ENCODE peak calls at places on chromosomes 12 and 14, in eight cellular contexts. F is fibroblast of lung, U is cardiac muscle cell, Q is uterus, H is psoas muscle, L is small intestine, C is heart left ventricle, X is lung. K is an unnamed sample. For H3K9me3 and H3K4me1, the result is how much of the 10 kb centered on the place peaks cover.

GRCh38 chr14:104532191-104532555 is 47.4 kb upstream of the C14orf180 start:
- DNase-seq in F (no peak), U (no peak), Q (no peak), H (no peak), L (no peak), C (no peak), X (no peak), K (no peak)

GRCh38 chr14:94816113-94816512 is 46.2 kb upstream of the GSC start:
- DNase-seq in F (no peak), U (no peak), Q (no peak), H (no peak), L (no peak), C (no peak), X (no peak), K (no peak)

GRCh38 chr12:49017764-49018281 is 753 bp downstream of the PRKAG1 start:
- DNase-seq in F (peak), U (peak), Q (peak), H (peak), L (no peak), C (peak), X (no peak), K (peak)

GRCh38 chr12:40144023-40144422 is 38.1 kb upstream of the SLC2A13 start:
- DNase-seq in F (no peak), U (no peak), Q (no peak), H (no peak), L (no peak), C (no peak), X (no peak), K (no peak)

GRCh38 chr12:105738036-105738435 is 400.7 kb downstream of the NUAK1 start:
- DNase-seq in F (peak), U (no peak), Q (peak), H (no peak), L (no peak), C (peak), X (no peak), K (no peak)

GRCh38 chr12:50088577-50089335 is 3.6 kb downstream of the SMARCD1 start:
- DNase-seq in F (peak), U (peak), Q (peak), H (no peak), L (peak), C (no peak), X (peak), K (peak)

GRCh38 chr12:632102-632696 is 31.0 kb downstream of the NINJ2 start:
- DNase-seq in F (peak), U (peak), Q (no peak), H (no peak), L (no peak), C (no peak), X (peak), K (peak)

GRCh38 chr12:51128905-51129304 is 44.0 kb downstream of the TFCP2 start:
- DNase-seq in F (peak), U (no peak), Q (no peak), H (no peak), L (no peak), C (no peak), X (no peak), K (peak)

GRCh38 chr14:94717808-94718207 is 52.1 kb downstream of the GSC start:
- DNase-seq in F (no peak), U (no peak), Q (no peak), H (no peak), L (no peak), C (no peak), X (no peak), K (no peak)

GRCh38 chr14:104357689-104358527 is 219.5 kb downstream of the KIF26A start:
- DNase-seq in F (no peak), U (no peak), Q (no peak), H (peak), L (no peak), C (peak), X (no peak), K (no peak)

GRCh38 chr14:64566651-64567122 is 16.9 kb downstream of the PPP1R36 start:
- DNase-seq in F (no peak), U (peak), Q (no peak), H (no peak), L (no peak), C (no peak), X (no peak), K (no peak)

GRCh38 chr14:72945628-72946027 is 19.4 kb downstream of the DCAF4 start:
- DNase-seq in F (no peak), U (no peak), Q (no peak), H (no peak), L (no peak), C (no peak), X (no peak), K (no peak)

GRCh38 chr12:107801150-107801549 is 26.6 kb downstream of the ASCL4 start:
- DNase-seq in F (peak), U (no peak), Q (no peak), H (no peak), L (no peak), C (no peak), X (no peak), K (no peak)

GRCh38 chr14:89681086-89682018 is 264.3 kb upstream of the FOXN3 start:
- DNase-seq in F (no peak), U (no peak), Q (no peak), H (no peak), L (peak), C (no peak), X (no peak), K (no peak)

GRCh38 chr14:104724981-104725771 is 1.1 kb downstream of the ADSS1 start:
- DNase-seq in F (no peak), U (peak), Q (no peak), H (peak), L (no peak), C (peak), X (no peak), K (peak)

GRCh38 chr12:5003025-5003666 is 40.5 kb upstream of the KCNA5 start:
- DNase-seq in F (peak), U (peak), Q (no peak), H (peak), L (peak), C (peak), X (peak), K (peak)

GRCh38 chr14:21940887-21941855 is 267.6 kb upstream of the OR4E1 start:
- DNase-seq in F (no peak), U (peak), Q (no peak), H (no peak), L (no peak), C (no peak), X (no peak), K (peak)

GRCh38 chr12:116599285-116600122 is 40.3 kb downstream of the MAP1LC3B2 start:
- DNase-seq in F (peak), U (peak), Q (peak), H (peak), L (peak), C (peak), X (peak), K (peak)

GRCh38 chr12:45231515-45232145 is 15.7 kb downstream of the ANO6 start:
- DNase-seq in F (peak), U (no peak), Q (no peak), H (no peak), L (no peak), C (no peak), X (no peak), K (no peak)

GRCh38 chr14:25869854-25870253 is 728.0 kb downstream of the NOVA1 start:
- DNase-seq in F (no peak), U (no peak), Q (no peak), H (no peak), L (no peak), C (no peak), X (no peak), K (no peak)
- H3K9me3 ChIP-seq in F (under half), U (under half), Q (under half), H (under half), L (under half), C (under half), X (under half), K (under half)

GRCh38 chr14:32925439-32925838 is 13.2 kb upstream of the NPAS3 start:
- DNase-seq in F (no peak), U (peak), Q (no peak), H (no peak), L (no peak), C (no peak), X (no peak), K (no peak)
- H3K4me1 ChIP-seq in F (under half), U (under half), Q (under half), H (under half), L (under half), C (under half), X (under half), K (under half)

GRCh38 chr12:6947615-6948014 is 3.5 kb upstream of the PTPN6 start:
- DNase-seq in F (no peak), U (no peak), Q (no peak), H (no peak), L (no peak), C (no peak), X (no peak), K (no peak)

GRCh38 chr12:6945613-6946012 is 1.8 kb downstream of the C12orf57 start:
- DNase-seq in F (no peak), U (no peak), Q (no peak), H (no peak), L (no peak), C (no peak), X (no peak), K (no peak)

GRCh38 chr12:6944381-6945186 is 762 bp downstream of the C12orf57 start:
- DNase-seq in F (peak), U (peak), Q (peak), H (peak), L (peak), C (peak), X (peak), K (peak)

GRCh38 chr12:6946920-6947374 is 3.1 kb downstream of the C12orf57 start:
- DNase-seq in F (no peak), U (no peak), Q (no peak), H (peak), L (peak), C (no peak), X (no peak), K (no peak)

DNA sequence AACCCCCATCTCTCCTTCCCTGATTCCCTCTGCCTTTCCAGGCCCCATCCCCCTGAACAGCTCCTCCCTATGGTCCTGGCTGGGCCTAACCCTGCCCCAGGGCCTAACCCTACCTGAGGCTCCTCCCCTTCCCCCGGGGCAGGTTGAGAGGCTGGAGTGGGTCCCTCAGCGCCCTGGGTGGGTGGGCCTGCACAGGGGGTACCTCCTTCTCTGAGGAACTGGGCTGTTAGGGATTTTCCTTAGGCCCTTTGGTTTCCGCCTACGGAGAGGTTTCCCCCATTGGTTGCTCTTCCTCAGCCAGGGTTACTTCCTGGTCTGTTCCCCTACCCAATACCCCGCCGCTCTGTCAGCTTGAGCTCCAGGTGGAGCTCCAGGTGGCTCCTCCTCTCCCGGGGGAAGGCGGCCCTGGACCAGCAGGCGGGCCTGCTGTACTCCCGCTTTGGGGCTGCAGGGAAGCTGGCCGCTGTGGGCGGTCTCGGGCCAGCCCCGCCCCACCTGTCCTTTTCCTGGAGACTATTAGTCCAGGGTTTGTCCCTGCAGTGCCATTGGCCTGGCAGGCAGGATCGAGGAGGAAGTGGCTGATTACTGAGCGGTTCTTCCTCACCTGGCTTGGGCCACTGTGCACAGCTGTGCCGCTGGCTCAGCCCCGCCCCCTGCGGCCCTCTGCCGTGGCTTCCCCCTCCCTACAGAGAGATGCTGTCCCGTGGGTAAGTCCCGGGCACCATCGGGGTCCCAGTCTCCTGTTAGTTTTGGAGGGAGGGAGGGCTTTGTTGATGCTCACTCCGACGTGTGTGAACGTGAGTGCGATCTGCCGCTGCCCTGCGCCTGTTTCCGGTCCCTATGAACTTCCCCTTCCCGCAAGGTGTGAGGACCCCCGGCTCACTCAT is 2.5 kb downstream of the C12orf57 start:
- DNase-seq in F (no peak), U (peak), Q (no peak), H (peak), L (peak), C (no peak), X (peak), K (no peak)
- H3K27ac ChIP-seq in F (no peak), U (peak), Q (no peak), H (peak), L (peak), C (peak), X (peak), K (no peak)

GRCh38 chr12:10205251-10205807 is 7.3 kb upstream of the GABARAPL1 start:
- DNase-seq in F (peak), U (no peak), Q (no peak), H (no peak), L (no peak), C (no peak), X (no peak), K (no peak)
- H3K9me3 ChIP-seq in F (under half), U (under half), Q (under half), H (under half), L (under half), C (under half), X (under half), K (under half)

GRCh38 chr12:47819902-47820630 is at the start of gene HDAC7:
- DNase-seq in F (peak), U (peak), Q (peak), H (peak), L (peak), C (peak), X (peak), K (peak)

GRCh38 chr12:47821346-47821706 is 1.6 kb upstream of the HDAC7 start:
- DNase-seq in F (peak), U (no peak), Q (peak), H (peak), L (no peak), C (no peak), X (no peak), K (no peak)

GRCh38 chr12:47819544-47819901 is 180 bp downstream of the HDAC7 start:
- DNase-seq in F (no peak), U (no peak), Q (no peak), H (no peak), L (no peak), C (no peak), X (no peak), K (no peak)

GRCh38 chr12:47822386-47822785 is 2.7 kb upstream of the HDAC7 start:
- DNase-seq in F (no peak), U (no peak), Q (no peak), H (peak), L (no peak), C (no peak), X (no peak), K (no peak)

GRCh38 chr12:47820631-47821345 is 1.1 kb upstream of the HDAC7 start:
- DNase-seq in F (peak), U (peak), Q (peak), H (peak), L (peak), C (peak), X (peak), K (peak)
- H3K4me1 ChIP-seq in F (under half), U (under half), Q (under half), H (under half), L (under half), C (half or more), X (under half), K (under half)

GRCh38 chr14:75067212-75067611 is 2.2 kb upstream of the ZC2HC1C start:
- DNase-seq in F (no peak), U (no peak), Q (no peak), H (no peak), L (no peak), C (no peak), X (no peak), K (no peak)

GRCh38 chr14:75069811-75070145 is 337 bp downstream of the ZC2HC1C start:
- DNase-seq in F (no peak), U (peak), Q (no peak), H (no peak), L (no peak), C (no peak), X (no peak), K (no peak)

GRCh38 chr14:75070383-75070782 is 942 bp downstream of the ZC2HC1C start:
- DNase-seq in F (no peak), U (no peak), Q (peak), H (peak), L (no peak), C (no peak), X (no peak), K (no peak)

GRCh38 chr14:75069021-75069810 is at the start of gene ZC2HC1C:
- DNase-seq in F (peak), U (peak), Q (peak), H (peak), L (peak), C (peak), X (peak), K (no peak)

DNA sequence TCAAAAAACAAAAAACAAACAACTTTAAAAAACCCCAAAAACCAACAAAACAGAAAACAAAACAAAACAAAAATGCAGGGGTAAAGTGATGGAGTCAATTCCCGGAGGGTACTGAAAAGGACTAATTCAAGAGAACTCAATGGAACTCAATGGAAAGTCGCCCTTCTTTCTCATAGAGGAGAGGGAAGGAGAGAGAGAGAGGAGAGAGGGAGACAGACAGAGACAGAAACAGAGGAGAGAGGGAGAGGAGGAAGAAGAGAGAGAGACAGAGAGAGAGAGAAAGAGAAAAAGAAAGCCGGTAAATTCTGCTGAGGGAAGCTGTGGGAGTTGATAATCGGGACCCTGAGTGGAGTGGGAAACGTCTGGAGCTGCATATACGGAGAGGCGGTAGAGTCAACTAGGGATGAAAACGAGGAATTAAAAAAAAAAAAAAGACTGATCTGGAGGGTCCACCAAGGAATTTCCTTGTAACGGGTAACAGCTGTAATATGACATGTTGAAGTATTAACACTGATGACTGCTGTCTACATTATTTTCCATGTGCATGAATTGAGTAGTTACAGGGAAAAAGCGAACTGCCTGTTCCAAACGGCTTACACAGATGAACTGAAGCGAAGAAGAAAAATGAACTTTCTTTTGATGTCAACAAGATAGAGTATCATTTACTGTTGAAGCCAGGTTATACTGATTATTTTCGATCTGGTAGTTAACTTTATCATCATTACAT is 984 bp upstream of the ZC2HC1C start:
- DNase-seq in F (no peak), U (no peak), Q (no peak), H (no peak), L (no peak), C (no peak), X (no peak), K (no peak)
- H3K27ac ChIP-seq in F (peak), U (peak), Q (peak), H (peak), L (peak), C (peak), X (peak), K (no peak)